ENCODE peak calls at places on chromosomes 7 and 10, in ten cellular contexts. One of them, this sample, is unnamed.

GRCh38 chr10:33334839-33335549 is 527 bp upstream of the NRP1 start:
- DNase-seq in HCT116: peak
- DNase-seq in neural crest cell: peak
- DNase-seq in ovary: peak
- DNase-seq in foreskin keratinocyte: peak
- DNase-seq in astrocyte: peak
- DNase-seq in GM06990: peak
- DNase-seq in AG04450: peak
- DNase-seq in heart left ventricle: peak
- DNase-seq in AG09309: peak
- DNase-seq in this sample: peak

GRCh38 chr10:85735997-85736396 is 630.6 kb downstream of the GRID1 start:
- DNase-seq in HCT116: no peak
- DNase-seq in heart left ventricle: no peak
- DNase-seq in AG04450: no peak
- DNase-seq in astrocyte: no peak
- DNase-seq in ovary: no peak
- DNase-seq in neural crest cell: no peak
- DNase-seq in GM06990: no peak
- DNase-seq in foreskin keratinocyte: no peak
- DNase-seq in AG09309: no peak
- DNase-seq in this sample: no peak

GRCh38 chr7:100053201-100053600 is 3.6 kb downstream of the ZSCAN21 start:
- DNase-seq in astrocyte: peak
- DNase-seq in ovary: no peak
- DNase-seq in HCT116: peak
- DNase-seq in foreskin keratinocyte: peak
- DNase-seq in AG04450: peak
- DNase-seq in GM06990: peak
- DNase-seq in neural crest cell: no peak
- DNase-seq in AG09309: no peak
- DNase-seq in heart left ventricle: no peak
- DNase-seq in this sample: peak

GRCh38 chr7:64892666-64893269 is 10.3 kb upstream of the ZNF273 start:
- DNase-seq in astrocyte: no peak
- DNase-seq in GM06990: no peak
- DNase-seq in AG09309: no peak
- DNase-seq in heart left ventricle: no peak
- DNase-seq in neural crest cell: no peak
- DNase-seq in ovary: no peak
- DNase-seq in AG04450: no peak
- DNase-seq in HCT116: no peak
- DNase-seq in foreskin keratinocyte: no peak
- DNase-seq in this sample: no peak

GRCh38 chr10:44030132-44030531 is 354.8 kb downstream of the CXCL12 start:
- DNase-seq in astrocyte: no peak
- DNase-seq in GM06990: no peak
- DNase-seq in HCT116: no peak
- DNase-seq in AG04450: no peak
- DNase-seq in neural crest cell: no peak
- DNase-seq in ovary: no peak
- DNase-seq in foreskin keratinocyte: no peak
- DNase-seq in heart left ventricle: no peak
- DNase-seq in AG09309: no peak
- DNase-seq in this sample: no peak

GRCh38 chr10:43126759-43127424 is 11.4 kb upstream of the CSGALNACT2 start:
- DNase-seq in neural crest cell: no peak
- DNase-seq in ovary: no peak
- DNase-seq in foreskin keratinocyte: no peak
- DNase-seq in GM06990: no peak
- DNase-seq in AG04450: no peak
- DNase-seq in HCT116: no peak
- DNase-seq in AG09309: no peak
- DNase-seq in heart left ventricle: no peak
- DNase-seq in astrocyte: no peak
- DNase-seq in this sample: no peak

GRCh38 chr7:42186181-42186580 is 50.8 kb downstream of the GLI3 start:
- DNase-seq in HCT116: no peak
- DNase-seq in AG04450: no peak
- DNase-seq in ovary: no peak
- DNase-seq in heart left ventricle: no peak
- DNase-seq in foreskin keratinocyte: no peak
- DNase-seq in AG09309: no peak
- DNase-seq in astrocyte: no peak
- DNase-seq in neural crest cell: peak
- DNase-seq in GM06990: no peak
- DNase-seq in this sample: peak

GRCh38 chr10:92385836-92386235 is 94.9 kb downstream of the MARCHF5 start:
- DNase-seq in AG09309: no peak
- DNase-seq in foreskin keratinocyte: no peak
- DNase-seq in HCT116: no peak
- DNase-seq in astrocyte: no peak
- DNase-seq in ovary: no peak
- DNase-seq in AG04450: no peak
- DNase-seq in heart left ventricle: no peak
- DNase-seq in GM06990: no peak
- DNase-seq in neural crest cell: no peak
- DNase-seq in this sample: no peak

GRCh38 chr10:7117177-7117799 is 293.5 kb downstream of the SFMBT2 start:
- DNase-seq in heart left ventricle: no peak
- DNase-seq in foreskin keratinocyte: no peak
- DNase-seq in neural crest cell: no peak
- DNase-seq in HCT116: no peak
- DNase-seq in astrocyte: no peak
- DNase-seq in AG09309: no peak
- DNase-seq in AG04450: no peak
- DNase-seq in GM06990: no peak
- DNase-seq in ovary: no peak
- DNase-seq in this sample: no peak

GRCh38 chr7:99772565-99772964 is 11.4 kb downstream of the CYP3A4 start:
- DNase-seq in AG04450: no peak
- DNase-seq in foreskin keratinocyte: no peak
- DNase-seq in GM06990: no peak
- DNase-seq in astrocyte: no peak
- DNase-seq in AG09309: no peak
- DNase-seq in HCT116: no peak
- DNase-seq in ovary: no peak
- DNase-seq in neural crest cell: no peak
- DNase-seq in heart left ventricle: no peak
- DNase-seq in this sample: no peak

GRCh38 chr10:68594405-68594804 is 34.3 kb downstream of the TET1 start:
- DNase-seq in foreskin keratinocyte: peak
- DNase-seq in ovary: no peak
- DNase-seq in AG04450: no peak
- DNase-seq in astrocyte: peak
- DNase-seq in AG09309: no peak
- DNase-seq in HCT116: peak
- DNase-seq in GM06990: no peak
- DNase-seq in heart left ventricle: no peak
- DNase-seq in neural crest cell: no peak
- DNase-seq in this sample: no peak

GRCh38 chr7:129502708-129503685 is 666 bp downstream of the SMKR1 start:
- DNase-seq in HCT116: no peak
- DNase-seq in AG04450: no peak
- DNase-seq in AG09309: no peak
- DNase-seq in astrocyte: no peak
- DNase-seq in ovary: no peak
- DNase-seq in GM06990: peak
- DNase-seq in foreskin keratinocyte: no peak
- DNase-seq in heart left ventricle: no peak
- DNase-seq in neural crest cell: peak
- DNase-seq in this sample: peak
- TF ChIP-seq CTCF in HCT116: no peak
- TF ChIP-seq CTCF in AG04450: no peak
- TF ChIP-seq CTCF in AG09309: no peak
- TF ChIP-seq CTCF in astrocyte: no peak
- TF ChIP-seq CTCF in ovary: no peak
- TF ChIP-seq CTCF in GM06990: no peak
- TF ChIP-seq CTCF in foreskin keratinocyte: peak
- TF ChIP-seq CTCF in heart left ventricle: no peak
- TF ChIP-seq CTCF in neural crest cell: peak
- TF ChIP-seq CTCF in this sample: peak

GRCh38 chr7:118734541-118734940 is 510.0 kb downstream of the ANKRD7 start:
- DNase-seq in AG04450: no peak
- DNase-seq in neural crest cell: no peak
- DNase-seq in ovary: no peak
- DNase-seq in astrocyte: no peak
- DNase-seq in GM06990: no peak
- DNase-seq in foreskin keratinocyte: no peak
- DNase-seq in heart left ventricle: no peak
- DNase-seq in AG09309: no peak
- DNase-seq in HCT116: no peak
- DNase-seq in this sample: peak

GRCh38 chr7:118735436-118735835 is 510.9 kb downstream of the ANKRD7 start:
- DNase-seq in AG09309: no peak
- DNase-seq in AG04450: no peak
- DNase-seq in GM06990: no peak
- DNase-seq in astrocyte: no peak
- DNase-seq in heart left ventricle: no peak
- DNase-seq in HCT116: no peak
- DNase-seq in neural crest cell: no peak
- DNase-seq in foreskin keratinocyte: no peak
- DNase-seq in ovary: no peak
- DNase-seq in this sample: no peak

GRCh38 chr7:118731854-118732253 is 507.4 kb downstream of the ANKRD7 start:
- DNase-seq in AG09309: no peak
- DNase-seq in ovary: no peak
- DNase-seq in heart left ventricle: no peak
- DNase-seq in AG04450: no peak
- DNase-seq in astrocyte: no peak
- DNase-seq in foreskin keratinocyte: no peak
- DNase-seq in GM06990: no peak
- DNase-seq in neural crest cell: no peak
- DNase-seq in HCT116: peak
- DNase-seq in this sample: no peak
- TF ChIP-seq CTCF in AG09309: no peak
- TF ChIP-seq CTCF in ovary: no peak
- TF ChIP-seq CTCF in heart left ventricle: no peak
- TF ChIP-seq CTCF in AG04450: no peak
- TF ChIP-seq CTCF in astrocyte: no peak
- TF ChIP-seq CTCF in foreskin keratinocyte: peak
- TF ChIP-seq CTCF in GM06990: peak
- TF ChIP-seq CTCF in neural crest cell: no peak
- TF ChIP-seq CTCF in HCT116: peak
- TF ChIP-seq CTCF in this sample: no peak

GRCh38 chr10:22657566-22658190 is 56.7 kb downstream of the PIP4K2A start:
- DNase-seq in AG09309: no peak
- DNase-seq in ovary: no peak
- DNase-seq in heart left ventricle: no peak
- DNase-seq in GM06990: no peak
- DNase-seq in astrocyte: peak
- DNase-seq in HCT116: no peak
- DNase-seq in AG04450: no peak
- DNase-seq in neural crest cell: no peak
- DNase-seq in foreskin keratinocyte: no peak
- DNase-seq in this sample: no peak

GRCh38 chr10:22656056-22656455 is 58.3 kb downstream of the PIP4K2A start:
- DNase-seq in ovary: no peak
- DNase-seq in AG09309: no peak
- DNase-seq in heart left ventricle: no peak
- DNase-seq in HCT116: no peak
- DNase-seq in AG04450: no peak
- DNase-seq in GM06990: no peak
- DNase-seq in foreskin keratinocyte: no peak
- DNase-seq in neural crest cell: no peak
- DNase-seq in astrocyte: no peak
- DNase-seq in this sample: no peak

GRCh38 chr10:22652988-22653431 is 61.4 kb downstream of the PIP4K2A start:
- DNase-seq in AG04450: no peak
- DNase-seq in neural crest cell: no peak
- DNase-seq in foreskin keratinocyte: no peak
- DNase-seq in AG09309: no peak
- DNase-seq in ovary: no peak
- DNase-seq in GM06990: no peak
- DNase-seq in HCT116: no peak
- DNase-seq in astrocyte: no peak
- DNase-seq in heart left ventricle: no peak
- DNase-seq in this sample: no peak

GRCh38 chr10:22657028-22657427 is 57.4 kb downstream of the PIP4K2A start:
- DNase-seq in foreskin keratinocyte: no peak
- DNase-seq in astrocyte: no peak
- DNase-seq in ovary: no peak
- DNase-seq in heart left ventricle: no peak
- DNase-seq in AG04450: no peak
- DNase-seq in HCT116: no peak
- DNase-seq in neural crest cell: no peak
- DNase-seq in GM06990: no peak
- DNase-seq in AG09309: no peak
- DNase-seq in this sample: no peak

GRCh38 chr10:22655312-22655973 is 58.9 kb downstream of the PIP4K2A start:
- DNase-seq in astrocyte: peak
- DNase-seq in AG04450: peak
- DNase-seq in heart left ventricle: no peak
- DNase-seq in neural crest cell: no peak
- DNase-seq in GM06990: peak
- DNase-seq in HCT116: no peak
- DNase-seq in foreskin keratinocyte: peak
- DNase-seq in AG09309: peak
- DNase-seq in ovary: no peak
- DNase-seq in this sample: no peak
- TF ChIP-seq CTCF in astrocyte: no peak
- TF ChIP-seq CTCF in AG04450: peak
- TF ChIP-seq CTCF in heart left ventricle: no peak
- TF ChIP-seq CTCF in neural crest cell: no peak
- TF ChIP-seq CTCF in GM06990: no peak
- TF ChIP-seq CTCF in HCT116: no peak
- TF ChIP-seq CTCF in foreskin keratinocyte: peak
- TF ChIP-seq CTCF in AG09309: no peak
- TF ChIP-seq CTCF in ovary: no peak
- TF ChIP-seq CTCF in this sample: no peak

GRCh38 chr7:130350945-130351663 is 6.5 kb downstream of the CPA5 start:
- DNase-seq in ovary: peak
- DNase-seq in GM06990: peak
- DNase-seq in AG04450: no peak
- DNase-seq in AG09309: no peak
- DNase-seq in astrocyte: no peak
- DNase-seq in heart left ventricle: no peak
- DNase-seq in neural crest cell: no peak
- DNase-seq in foreskin keratinocyte: no peak
- DNase-seq in HCT116: no peak
- DNase-seq in this sample: no peak

GRCh38 chr7:130356121-130356759 is 11.6 kb downstream of the CPA5 start:
- DNase-seq in astrocyte: peak
- DNase-seq in ovary: peak
- DNase-seq in GM06990: no peak
- DNase-seq in foreskin keratinocyte: peak
- DNase-seq in neural crest cell: no peak
- DNase-seq in HCT116: peak
- DNase-seq in AG09309: peak
- DNase-seq in AG04450: peak
- DNase-seq in heart left ventricle: no peak
- DNase-seq in this sample: no peak

GRCh38 chr7:130351664-130352015 is 7.0 kb downstream of the CPA5 start:
- DNase-seq in neural crest cell: no peak
- DNase-seq in HCT116: no peak
- DNase-seq in GM06990: no peak
- DNase-seq in foreskin keratinocyte: no peak
- DNase-seq in AG04450: no peak
- DNase-seq in AG09309: no peak
- DNase-seq in ovary: peak
- DNase-seq in heart left ventricle: no peak
- DNase-seq in astrocyte: no peak
- DNase-seq in this sample: no peak

GRCh38 chr7:130352335-130353074 is 7.9 kb downstream of the CPA5 start:
- DNase-seq in AG04450: no peak
- DNase-seq in heart left ventricle: no peak
- DNase-seq in foreskin keratinocyte: no peak
- DNase-seq in ovary: peak
- DNase-seq in astrocyte: peak
- DNase-seq in AG09309: no peak
- DNase-seq in neural crest cell: no peak
- DNase-seq in GM06990: no peak
- DNase-seq in HCT116: no peak
- DNase-seq in this sample: no peak

GRCh38 chr7:130353196-130353595 is 8.6 kb downstream of the CPA5 start:
- DNase-seq in HCT116: no peak
- DNase-seq in AG04450: no peak
- DNase-seq in neural crest cell: no peak
- DNase-seq in AG09309: no peak
- DNase-seq in ovary: no peak
- DNase-seq in foreskin keratinocyte: no peak
- DNase-seq in heart left ventricle: no peak
- DNase-seq in astrocyte: no peak
- DNase-seq in GM06990: no peak
- DNase-seq in this sample: no peak
- TF ChIP-seq CTCF in HCT116: no peak
- TF ChIP-seq CTCF in AG04450: no peak
- TF ChIP-seq CTCF in neural crest cell: no peak
- TF ChIP-seq CTCF in AG09309: no peak
- TF ChIP-seq CTCF in ovary: no peak
- TF ChIP-seq CTCF in foreskin keratinocyte: peak
- TF ChIP-seq CTCF in heart left ventricle: no peak
- TF ChIP-seq CTCF in astrocyte: no peak
- TF ChIP-seq CTCF in GM06990: no peak
- TF ChIP-seq CTCF in this sample: no peak